ENCODE peak calls at places on chromosome 3, in four cellular contexts. F is ovary, G is GM12891, M is NB4. I is an unnamed sample.

GRCh38 chr3:183244219-183244618 is 8.8 kb upstream of the B3GNT5 start:
- DNase-seq in F (no peak), G (no peak), M (peak; percentile 85), I (no peak)

GRCh38 chr3:67647390-67647878 is 7.0 kb downstream of the SUCLG2 start:
- DNase-seq in F (no peak), G (no peak), M (no peak), I (peak; percentile 51)

GRCh38 chr3:81974754-81975153 is 213.3 kb upstream of the GBE1 start:
- DNase-seq in F (no peak), G (no peak), M (no peak), I (no peak)

GRCh38 chr3:80230954-80231353 is 463.2 kb upstream of the ROBO1 start:
- DNase-seq in F (no peak), G (no peak), M (no peak), I (no peak)

GRCh38 chr3:44987318-44987717 is 11.3 kb downstream of the EXOSC7 start:
- DNase-seq in F (no peak), G (no peak), M (no peak), I (no peak)

GRCh38 chr3:126667631-126668449 is 12.9 kb upstream of the TXNRD3 start:
- DNase-seq in F (no peak), G (no peak), M (no peak), I (no peak)

GRCh38 chr3:46971742-46972141 is 4.8 kb downstream of the CCDC12 start:
- DNase-seq in F (no peak), G (no peak), M (peak; percentile 41), I (no peak)

GRCh38 chr3:106167728-106168127 is 298.9 kb upstream of the CBLB start:
- DNase-seq in F (no peak), G (no peak), M (no peak), I (no peak)

GRCh38 chr3:119831941-119832371 is 50.1 kb downstream of the NR1I2 start:
- DNase-seq in F (no peak), G (no peak), M (no peak), I (no peak)

GRCh38 chr3:14363976-14364375 is 38.4 kb upstream of the SLC6A6 start:
- DNase-seq in F (no peak), G (no peak), M (no peak), I (no peak)

GRCh38 chr3:128784228-128784627 is 58.2 kb downstream of the RAB7A start:
- DNase-seq in F (no peak), G (no peak), M (peak; percentile 86), I (no peak)

GRCh38 chr3:101725192-101725889 is 927 bp downstream of the CEP97 start:
- DNase-seq in F (peak; percentile 51), G (no peak), M (peak; percentile 48), I (no peak)

GRCh38 chr3:129683201-129683600 is 76.7 kb upstream of the PLXND1 start:
- DNase-seq in F (no peak), G (no peak), M (no peak), I (no peak)

GRCh38 chr3:188148318-188148717 is 5.6 kb upstream of the LPP start:
- DNase-seq in F (no peak), G (no peak), M (no peak), I (no peak)

GRCh38 chr3:48565591-48566400 is 2.2 kb upstream of the UCN2 start:
- DNase-seq in F (no peak), G (no peak), M (peak; percentile 95), I (peak; percentile 90)

GRCh38 chr3:15685927-15686326 is 84.4 kb downstream of the BTD start:
- DNase-seq in F (no peak), G (no peak), M (peak; percentile 39), I (no peak)

GRCh38 chr3:19967812-19968211 is 20.9 kb downstream of the RAB5A start:
- DNase-seq in F (no peak), G (no peak), M (no peak), I (no peak)

GRCh38 chr3:49805884-49806701 is 3.0 kb downstream of the INKA1 start:
- DNase-seq in F (peak; percentile 46), G (no peak), M (peak; percentile 95), I (no peak)
- TF ChIP-seq POLR2A in F (no peak), G (peak; percentile 44), M (peak; percentile 54), I (no peak)

DNA sequence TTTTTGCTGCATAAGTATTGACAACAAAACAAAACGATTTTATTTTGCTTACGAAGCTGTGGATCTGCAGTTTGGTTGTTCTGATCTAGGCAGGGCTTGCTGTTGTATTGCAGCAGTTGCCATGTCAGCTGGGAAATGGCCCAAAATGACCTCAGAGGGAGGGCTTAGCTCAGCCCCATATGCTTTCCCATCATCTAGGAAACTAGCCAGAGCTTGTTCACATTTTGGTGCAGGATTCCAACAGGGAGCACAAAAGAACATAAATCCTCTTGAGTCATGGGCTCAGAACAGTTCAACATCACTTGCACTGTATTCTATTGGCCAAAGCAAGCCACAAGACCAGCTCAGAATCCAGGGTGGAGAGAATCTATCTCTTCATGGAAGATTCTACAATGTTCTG is 42.2 kb upstream of the ROBO2 start:
- DNase-seq in F (no peak), G (no peak), M (no peak), I (no peak)
- TF ChIP-seq POLR2A in F (no peak), G (no peak), M (no peak), I (no peak)

GRCh38 chr3:42685363-42685881 is at the start of gene KLHL40:
- DNase-seq in F (peak; percentile 6), G (no peak), M (no peak), I (no peak)
- TF ChIP-seq POLR2A in F (no peak), G (no peak), M (no peak), I (no peak)

GRCh38 chr3:187017511-187018230 is 87.3 kb downstream of the ST6GAL1 start:
- DNase-seq in F (no peak), G (no peak), M (no peak), I (no peak)
- TF ChIP-seq POLR2A in F (no peak), G (no peak), M (no peak), I (no peak)

GRCh38 chr3:156727519-156728205 is 53.3 kb downstream of the TIPARP start:
- DNase-seq in F (no peak), G (no peak), M (no peak), I (no peak)

GRCh38 chr3:156728267-156728985 is 54.0 kb downstream of the TIPARP start:
- DNase-seq in F (no peak), G (no peak), M (no peak), I (no peak)

GRCh38 chr3:156729460-156730179 is 55.2 kb downstream of the TIPARP start:
- DNase-seq in F (no peak), G (no peak), M (no peak), I (no peak)

GRCh38 chr3:156725706-156726105 is 51.3 kb downstream of the TIPARP start:
- DNase-seq in F (no peak), G (no peak), M (no peak), I (no peak)

GRCh38 chr3:156726456-156726855 is 52.1 kb downstream of the TIPARP start:
- DNase-seq in F (no peak), G (no peak), M (no peak), I (no peak)
- TF ChIP-seq POLR2A in F (no peak), G (no peak), M (no peak), I (no peak)

DNA sequence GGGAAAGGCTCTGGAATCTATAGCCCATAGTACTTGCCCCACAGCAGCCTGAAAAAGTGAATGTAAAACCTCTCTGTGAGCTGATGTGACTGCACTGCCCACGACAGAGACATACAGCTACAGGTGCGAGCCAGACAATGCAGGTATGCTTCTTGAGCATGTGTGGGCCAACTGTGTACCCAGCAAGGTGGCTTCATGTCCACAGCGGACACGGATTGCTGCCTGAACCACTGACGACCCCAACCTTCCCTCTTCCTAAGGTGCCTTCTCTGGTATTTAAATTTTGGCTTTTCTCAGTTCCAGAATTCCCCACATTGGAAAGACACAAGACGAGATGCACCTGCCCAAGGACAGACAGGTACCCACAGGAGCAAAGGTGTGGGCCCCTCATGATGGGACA is 65.8 kb downstream of the SCN5A start:
- DNase-seq in F (no peak), G (no peak), M (no peak), I (no peak)
- TF ChIP-seq POLR2A in F (no peak), G (no peak), M (no peak), I (no peak)

DNA sequence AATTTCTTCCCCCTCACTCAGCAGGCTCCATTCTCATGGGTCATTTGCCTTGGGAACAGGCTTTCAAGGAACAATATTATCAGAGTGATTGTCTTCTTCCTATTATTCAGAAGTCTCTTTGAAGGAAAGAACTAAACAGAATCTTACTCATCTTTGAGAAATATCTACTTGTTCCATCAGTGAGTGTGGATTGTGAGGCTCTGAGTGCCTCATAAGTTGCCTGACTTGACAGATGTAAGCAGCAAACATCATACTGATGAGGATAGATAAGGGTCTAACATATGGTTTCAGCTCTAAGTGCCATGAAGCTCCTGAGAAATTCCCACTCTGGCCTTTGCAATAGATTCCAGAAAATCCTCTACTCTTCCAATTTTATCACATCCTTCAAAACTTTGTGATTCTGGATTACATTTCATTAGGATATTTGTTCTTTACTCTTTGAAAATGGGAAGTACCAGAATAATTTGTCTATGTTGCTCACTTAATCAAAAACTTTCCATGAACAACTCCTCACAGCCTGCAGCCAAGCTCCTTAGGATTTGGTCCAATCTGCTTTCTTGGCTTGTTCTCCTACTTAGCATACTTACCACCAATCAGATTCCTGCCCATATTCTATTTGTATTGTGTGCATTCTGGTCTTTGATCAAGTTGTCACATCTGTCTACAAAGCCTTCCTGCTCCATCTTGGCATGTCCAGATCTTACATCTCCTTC is 120.1 kb downstream of the RPL22L1 start:
- DNase-seq in F (no peak), G (no peak), M (no peak), I (no peak)
- TF ChIP-seq POLR2A in F (no peak), G (no peak), M (no peak), I (no peak)

GRCh38 chr3:66428733-66429132 is 72.1 kb downstream of the LRIG1 start:
- DNase-seq in F (peak; percentile 76), G (no peak), M (peak; percentile 43), I (peak; percentile 72)
- TF ChIP-seq POLR2A in F (no peak), G (no peak), M (no peak), I (no peak)

GRCh38 chr3:38460377-38461085 is 6.8 kb downstream of the ACVR2B start:
- DNase-seq in F (no peak), G (no peak), M (no peak), I (no peak)
- TF ChIP-seq POLR2A in F (no peak), G (no peak), M (no peak), I (no peak)